ENCODE peak calls at places on chromosomes 6 and 20, in six cellular contexts. X, G, U, R, B and E are unnamed samples.

GRCh38 chr6:108635505-108636226 is 74.9 kb downstream of the FOXO3 start:
- DNase-seq in X (no peak), G (peak), U (no peak), R (no peak), B (peak), E (no peak)

GRCh38 chr6:157849288-157850017 is 26.4 kb downstream of the SNX9 start:
- DNase-seq in X (no peak), G (no peak), U (no peak), R (no peak), B (no peak), E (no peak)

GRCh38 chr6:154403803-154404202 is 47.2 kb upstream of the IPCEF1 start:
- DNase-seq in X (no peak), G (no peak), U (peak), R (peak), B (peak), E (no peak)

GRCh38 chr20:35368616-35369423 is 43.0 kb downstream of the UQCC1 start:
- DNase-seq in X (no peak), G (no peak), U (no peak), R (peak), B (no peak), E (no peak)

GRCh38 chr6:31712296-31712695 is 2.9 kb upstream of the LY6G6D start:
- DNase-seq in X (no peak), G (no peak), U (no peak), R (no peak), B (no peak), E (peak)

GRCh38 chr6:97958143-97958542 is 675.1 kb upstream of the MMS22L start:
- DNase-seq in X (no peak), G (no peak), U (peak), R (no peak), B (peak), E (no peak)

GRCh38 chr20:14117768-14118167 is 122.5 kb downstream of the MACROD2 start:
- DNase-seq in X (no peak), G (no peak), U (no peak), R (no peak), B (no peak), E (no peak)

GRCh38 chr6:146358341-146359046 is 185.1 kb upstream of the RAB32 start:
- DNase-seq in X (no peak), G (no peak), U (peak), R (peak), B (peak), E (no peak)

GRCh38 chr6:33064723-33065122 is 8.7 kb downstream of the HLA-DPA1 start:
- DNase-seq in X (no peak), G (no peak), U (no peak), R (no peak), B (no peak), E (no peak)

GRCh38 chr20:6075428-6076219 is 21.8 kb upstream of the LRRN4 start:
- DNase-seq in X (no peak), G (no peak), U (peak), R (peak), B (no peak), E (no peak)

GRCh38 chr6:154410619-154411044 is 54.0 kb upstream of the IPCEF1 start:
- DNase-seq in X (no peak), G (no peak), U (peak), R (peak), B (peak), E (peak)

GRCh38 chr6:141097471-141097870 is 1035.3 kb upstream of the GJE1 start:
- DNase-seq in X (no peak), G (no peak), U (peak), R (peak), B (peak), E (no peak)

GRCh38 chr6:130381459-130382380 is 15.9 kb downstream of the TMEM200A start:
- DNase-seq in X (no peak), G (no peak), U (no peak), R (no peak), B (no peak), E (no peak)

GRCh38 chr6:22250486-22250885 is 46.4 kb downstream of the PRL start:
- DNase-seq in X (no peak), G (no peak), U (no peak), R (no peak), B (no peak), E (no peak)

GRCh38 chr20:18133962-18134361 is 3.7 kb upstream of the KAT14 start:
- DNase-seq in X (peak), G (no peak), U (no peak), R (no peak), B (peak), E (no peak)

GRCh38 chr6:13444604-13445003 is 42.8 kb downstream of the GFOD1 start:
- DNase-seq in X (no peak), G (no peak), U (no peak), R (no peak), B (no peak), E (no peak)

GRCh38 chr6:1625352-1625773 is 15.6 kb downstream of the FOXC1 start:
- DNase-seq in X (no peak), G (no peak), U (no peak), R (peak), B (no peak), E (no peak)
- TF ChIP-seq CTCF in X (no peak), G (no peak), U (no peak), R (no peak), B (no peak), E (no peak)

DNA sequence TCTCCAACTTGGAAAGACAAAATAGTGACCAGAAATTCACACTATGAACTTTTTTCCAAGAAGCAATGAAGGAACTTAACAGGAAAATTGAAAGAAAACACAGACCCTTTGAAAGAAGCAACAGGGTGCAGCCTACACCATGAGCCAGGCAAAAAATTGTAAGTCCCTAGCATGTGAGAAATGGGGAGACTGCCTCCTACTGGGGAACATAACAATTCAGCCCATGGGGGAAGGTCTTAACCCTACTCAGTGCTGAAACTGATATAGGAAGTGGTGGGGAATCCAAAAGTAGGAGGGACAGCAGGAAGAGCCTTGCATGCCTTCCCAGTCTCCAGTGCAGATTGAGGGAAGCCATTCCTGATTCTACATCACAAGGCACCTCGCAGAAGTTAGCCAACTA is 235.1 kb upstream of the UFL1 start:
- DNase-seq in X (no peak), G (no peak), U (no peak), R (no peak), B (no peak), E (no peak)
- TF ChIP-seq CTCF in X (no peak), G (no peak), U (no peak), R (no peak), B (no peak), E (no peak)

GRCh38 chr6:26520840-26521484 is 17.2 kb upstream of the HMGN4 start:
- DNase-seq in X (peak), G (peak), U (peak), R (peak), B (peak), E (peak)
- TF ChIP-seq CTCF in X (no peak), G (no peak), U (no peak), R (no peak), B (no peak), E (no peak)

GRCh38 chr20:41330941-41331340 is 9.7 kb upstream of the LPIN3 start:
- DNase-seq in X (no peak), G (no peak), U (no peak), R (no peak), B (no peak), E (no peak)

GRCh38 chr20:41330343-41330720 is 10.3 kb upstream of the LPIN3 start:
- DNase-seq in X (no peak), G (no peak), U (no peak), R (peak), B (peak), E (no peak)

GRCh38 chr20:41331731-41332130 is 8.9 kb upstream of the LPIN3 start:
- DNase-seq in X (no peak), G (no peak), U (no peak), R (no peak), B (no peak), E (no peak)

GRCh38 chr20:41329435-41330342 is 10.9 kb upstream of the LPIN3 start:
- DNase-seq in X (peak), G (peak), U (peak), R (peak), B (peak), E (peak)

DNA sequence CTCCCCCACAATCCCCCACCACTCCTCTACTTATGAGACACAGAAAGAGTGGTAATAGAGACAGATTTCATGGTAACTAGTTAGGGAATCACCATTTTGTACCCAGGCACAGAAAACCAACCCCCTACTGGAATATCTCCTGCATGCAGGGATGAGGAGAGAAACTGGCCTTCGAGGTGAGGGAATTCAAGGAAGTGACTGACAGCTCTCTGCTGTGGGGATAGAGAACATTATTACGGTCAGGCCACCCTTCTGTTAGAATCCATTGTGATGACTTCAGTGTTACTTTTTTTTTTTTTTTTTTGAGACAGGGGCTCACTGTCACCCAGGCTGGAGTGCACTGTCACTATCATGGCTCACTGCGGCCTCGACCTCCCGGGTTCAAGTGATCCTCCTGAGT is 9.6 kb upstream of the ZHX3 start:
- DNase-seq in X (no peak), G (no peak), U (no peak), R (no peak), B (no peak), E (no peak)
- TF ChIP-seq CTCF in X (no peak), G (no peak), U (no peak), R (no peak), B (no peak), E (no peak)

DNA sequence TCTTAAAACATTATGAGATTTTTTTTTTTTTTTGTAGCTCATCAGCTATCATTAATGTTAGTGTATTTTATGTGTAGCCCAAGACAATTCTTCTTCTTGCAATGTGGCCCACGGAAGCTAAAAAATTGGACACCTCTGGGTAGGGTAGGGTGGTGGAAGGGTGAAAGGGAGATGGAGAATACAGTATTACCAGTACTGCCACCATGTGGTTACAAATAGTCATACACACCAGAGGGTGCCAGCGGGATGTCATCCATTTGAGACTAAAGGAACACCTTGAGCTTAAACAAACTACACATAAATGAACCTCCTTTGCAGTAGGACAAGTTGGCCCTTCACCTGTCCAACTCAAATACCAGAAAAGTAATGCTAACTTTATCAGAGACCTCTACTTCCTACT is 601.9 kb downstream of the HTR1B start:
- DNase-seq in X (no peak), G (no peak), U (peak), R (no peak), B (peak), E (peak)
- TF ChIP-seq CTCF in X (peak), G (no peak), U (peak), R (peak), B (peak), E (peak)

DNA sequence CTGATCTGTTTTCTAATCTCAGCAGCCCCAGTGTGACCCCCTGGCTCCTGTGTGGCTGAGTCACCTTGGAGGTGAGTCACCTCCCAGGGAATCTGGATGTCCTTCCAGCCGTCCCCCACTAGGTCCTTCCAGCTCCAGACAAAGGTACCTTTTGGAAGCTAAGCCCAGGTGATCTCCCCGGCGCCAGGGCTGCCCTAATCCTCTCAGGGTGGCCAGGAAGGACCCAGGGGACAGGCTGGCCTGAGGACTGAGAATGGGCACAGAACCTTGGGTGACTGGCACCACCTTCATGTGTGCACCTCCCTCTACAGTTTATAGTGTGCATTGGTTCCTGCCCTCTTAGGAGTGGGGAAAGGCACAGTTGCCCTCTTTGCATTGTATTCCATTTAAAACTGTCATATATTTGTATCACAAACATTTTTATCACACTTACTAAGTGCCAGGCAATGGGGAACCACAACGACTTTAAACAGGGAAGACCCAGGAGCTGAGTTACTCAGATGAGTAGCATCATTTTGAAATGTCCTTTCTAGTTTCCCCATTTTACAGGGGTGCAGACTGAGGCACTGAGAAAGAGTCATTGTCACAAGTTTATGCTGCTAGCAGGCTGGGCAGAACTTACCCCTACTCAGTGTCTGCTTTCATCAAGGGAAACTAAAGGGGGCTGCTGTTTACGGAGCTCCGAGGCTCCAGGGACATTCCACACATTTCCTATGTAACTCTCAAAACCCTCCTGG is 2.6 kb upstream of the BPIFB4 start:
- DNase-seq in X (no peak), G (no peak), U (no peak), R (no peak), B (peak), E (peak)
- TF ChIP-seq CTCF in X (no peak), G (no peak), U (peak), R (peak), B (peak), E (peak)

GRCh38 chr6:150685860-150686259 is 86.2 kb downstream of the PLEKHG1 start:
- DNase-seq in X (peak), G (no peak), U (peak), R (no peak), B (peak), E (peak)
- TF ChIP-seq CTCF in X (peak), G (peak), U (peak), R (peak), B (peak), E (no peak)

DNA sequence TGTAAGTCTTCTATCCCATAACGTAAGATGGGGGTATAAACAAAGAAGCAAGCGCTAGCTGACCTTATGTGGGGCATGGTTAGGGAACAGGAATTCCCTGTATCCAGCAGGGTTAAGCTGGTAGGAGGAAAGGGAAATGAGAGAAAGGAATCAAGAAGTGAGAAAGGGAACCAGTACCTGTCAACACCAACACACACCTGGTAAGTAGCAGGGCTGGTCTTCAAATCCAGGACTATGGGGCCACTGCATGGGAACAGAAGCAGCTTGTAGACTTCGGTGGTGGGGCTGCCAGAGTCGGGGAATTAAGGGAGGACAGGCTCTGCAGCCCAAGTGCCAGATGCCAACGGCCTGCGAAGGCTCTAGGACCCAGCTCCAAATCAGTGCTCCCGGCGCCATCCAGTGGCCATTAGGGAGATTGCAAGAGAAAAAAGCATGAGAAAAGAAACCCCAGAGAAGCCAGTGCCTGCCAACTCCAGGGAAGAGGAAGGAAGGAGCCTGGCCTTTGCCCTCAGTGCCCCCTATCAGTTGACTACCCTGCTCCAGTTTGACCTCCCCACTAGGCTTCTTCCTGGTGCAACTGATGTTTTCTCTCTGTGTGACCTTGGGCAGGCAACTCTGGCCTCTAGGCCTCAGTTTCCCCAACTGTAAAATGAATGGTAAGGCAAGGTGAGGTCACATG is 15.8 kb upstream of the RBPJL start:
- DNase-seq in X (peak), G (peak), U (peak), R (peak), B (peak), E (peak)
- TF ChIP-seq CTCF in X (peak), G (peak), U (peak), R (peak), B (peak), E (peak)

GRCh38 chr6:169961772-169962561 is 210.5 kb downstream of the ERMARD start:
- DNase-seq in X (peak), G (no peak), U (no peak), R (no peak), B (no peak), E (no peak)
- TF ChIP-seq CTCF in X (no peak), G (peak), U (no peak), R (no peak), B (no peak), E (no peak)

DNA sequence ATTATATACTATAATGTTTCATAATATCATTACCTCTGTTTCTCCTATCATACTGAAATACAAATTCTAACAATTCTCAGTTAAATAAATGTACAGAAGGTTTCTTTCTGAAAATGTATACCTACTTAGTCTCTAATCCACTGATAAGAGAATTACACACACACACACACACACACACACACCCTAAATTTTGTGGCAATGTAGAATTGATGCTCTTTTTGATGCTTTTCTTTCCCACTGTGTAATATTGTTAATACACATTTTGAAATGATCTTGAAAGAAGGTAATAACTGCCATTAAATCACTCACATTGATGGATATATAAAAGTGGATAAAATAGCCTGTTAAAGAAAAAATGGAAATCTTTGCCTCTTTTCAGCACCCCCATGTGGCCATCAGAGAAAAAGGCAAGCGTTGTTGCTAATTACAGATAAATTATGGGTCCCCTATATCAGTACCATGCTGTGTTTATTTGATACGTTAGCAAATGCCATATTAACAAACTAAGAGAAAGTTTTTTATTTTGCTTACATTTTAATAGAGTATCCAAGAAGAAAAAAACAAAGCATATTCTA is 76.6 kb upstream of the VGLL2 start:
- DNase-seq in X (no peak), G (no peak), U (no peak), R (no peak), B (no peak), E (no peak)
- TF ChIP-seq CTCF in X (no peak), G (no peak), U (no peak), R (peak), B (peak), E (peak)